ENCODE peak calls at places on chromosomes 4 and X, in five cellular contexts. N, F, S, X and B are unnamed samples.

GRCh38 chr4:182518421-182518820 is 275.2 kb downstream of the TENM3 start:
- DNase-seq in N (no peak), F (no peak), X (no peak), S (no peak), B (no peak)

GRCh38 chrX:119389854-119390501 is 9.2 kb upstream of the SLC25A43 start:
- DNase-seq in S (no peak), X (no peak), F (no peak), N (no peak), B (no peak)

GRCh38 chr4:92235741-92236140 is 68.0 kb upstream of the GRID2 start:
- DNase-seq in N (no peak), X (no peak), F (no peak), S (peak; percentile 34), B (no peak)

GRCh38 chr4:52622564-52622963 is 36.5 kb downstream of the USP46 start:
- DNase-seq in X (no peak), F (no peak), N (no peak), S (no peak), B (no peak)

GRCh38 chr4:83323136-83323535 is 11.5 kb downstream of the HPSE start:
- DNase-seq in S (no peak), N (no peak), F (no peak), X (no peak), B (no peak)

GRCh38 chr4:28831867-28832266 is 1888.3 kb upstream of the PCDH7 start:
- DNase-seq in S (no peak), X (no peak), N (no peak), F (no peak), B (no peak)

GRCh38 chr4:124409044-124409443 is 303.5 kb downstream of the ANKRD50 start:
- DNase-seq in F (no peak), N (no peak), S (no peak), X (no peak), B (no peak)

GRCh38 chr4:183398298-183399129 is 45.9 kb upstream of the CDKN2AIP start:
- DNase-seq in N (no peak), F (peak; percentile 42), S (peak; percentile 58), X (peak; percentile 79), B (peak; percentile 47)

GRCh38 chr4:140884431-140885058 is 128.4 kb upstream of the TBC1D9 start:
- DNase-seq in S (peak; percentile 65), F (no peak), X (peak; percentile 68), N (peak; percentile 55), B (peak; percentile 3)

GRCh38 chr4:103303011-103303410 is 104.9 kb upstream of the CENPE start:
- DNase-seq in X (no peak), S (peak; percentile 65), N (no peak), F (no peak), B (no peak)

GRCh38 chrX:106484233-106484632 is 127.5 kb upstream of the RADX start:
- DNase-seq in X (no peak), F (no peak), S (no peak), N (no peak), B (no peak)

GRCh38 chr4:71380721-71381120 is 41.9 kb downstream of the SLC4A4 start:
- DNase-seq in S (no peak), X (no peak), N (peak; percentile 52), F (no peak), B (no peak)

GRCh38 chr4:9765091-9765490 is 16.3 kb upstream of the DRD5 start:
- DNase-seq in X (peak; percentile 24), F (no peak), N (no peak), S (peak; percentile 26), B (no peak)

GRCh38 chr4:105715692-105716278 is 7.2 kb downstream of the GSTCD start:
- DNase-seq in X (peak; percentile 64), F (no peak), S (peak; percentile 57), N (no peak), B (no peak)

GRCh38 chr4:166198921-166199320 is 325.9 kb downstream of the TLL1 start:
- DNase-seq in S (no peak), X (no peak), N (no peak), F (no peak), B (no peak)

GRCh38 chr4:137949746-137950145 is 292.4 kb downstream of the SLC7A11 start:
- DNase-seq in F (no peak), N (no peak), X (no peak), S (no peak), B (no peak)

GRCh38 chr4:55369968-55370367 is 23.9 kb downstream of the SRD5A3 start:
- DNase-seq in S (no peak), N (no peak), F (no peak), X (no peak), B (no peak)

GRCh38 chrX:10486373-10486772 is 134.0 kb downstream of the MID1 start:
- DNase-seq in X (peak; percentile 38), F (no peak), S (no peak), N (peak; percentile 46), B (no peak)

GRCh38 chr4:114349543-114350175 is 248.9 kb upstream of the UGT8 start:
- DNase-seq in N (no peak), F (no peak), S (no peak), X (no peak), B (no peak)

GRCh38 chr4:67712650-67713530 is 11.9 kb upstream of the UBA6 start:
- DNase-seq in F (no peak), N (no peak), X (no peak), S (no peak), B (no peak)

GRCh38 chrX:115324194-115324593 is 34.7 kb downstream of the LUZP4 start:
- DNase-seq in X (peak; percentile 36), F (no peak), S (no peak), N (no peak), B (no peak)

GRCh38 chrX:134676440-134676839 is 18.2 kb upstream of the PLAC1 start:
- DNase-seq in F (no peak), X (peak; percentile 13), N (no peak), S (peak; percentile 3), B (no peak)

GRCh38 chr4:52889778-52890400 is 27.8 kb downstream of the RASL11B start:
- DNase-seq in X (peak; percentile 43), F (no peak), N (no peak), S (no peak), B (no peak)

GRCh38 chrX:70033348-70033747 is 16.4 kb downstream of the AWAT2 start:
- DNase-seq in F (no peak), S (peak; percentile 27), N (no peak), X (peak; percentile 61), B (no peak)

GRCh38 chr4:184616633-184617471 is 32.4 kb downstream of the CASP3 start:
- DNase-seq in S (no peak), N (no peak), F (no peak), X (no peak), B (no peak)

GRCh38 chr4:48124870-48125269 is 9.2 kb downstream of the TXK start:
- DNase-seq in N (no peak), X (no peak), S (no peak), F (no peak), B (no peak)

GRCh38 chr4:171847751-171848150 is 34.5 kb downstream of the GALNTL6 start:
- DNase-seq in S (no peak), X (no peak), F (no peak), N (no peak), B (no peak)

GRCh38 chrX:9604111-9604907 is 139.5 kb downstream of the TBL1X start:
- DNase-seq in S (no peak), N (no peak), F (no peak), X (no peak), B (no peak)

GRCh38 chrX:131975851-131976250 is 47.3 kb upstream of the STK26 start:
- DNase-seq in S (no peak), F (no peak), N (no peak), X (no peak), B (no peak)

GRCh38 chrX:136477026-136477425 is 10.7 kb upstream of the BRS3 start:
- DNase-seq in N (no peak), S (peak; percentile 24), X (no peak), F (no peak), B (no peak)

GRCh38 chrX:106246511-106246910 is 78.4 kb downstream of the PWWP3B start:
- DNase-seq in S (no peak), N (no peak), X (no peak), F (no peak), B (no peak)

GRCh38 chr4:45662996-45663395 is 460.9 kb downstream of the GABRG1 start:
- DNase-seq in S (peak; percentile 59), X (no peak), N (no peak), F (no peak), B (no peak)

GRCh38 chr4:184268574-184269160 is 51.0 kb upstream of the ENPP6 start:
- DNase-seq in S (no peak), X (peak; percentile 17), F (no peak), N (no peak), B (no peak)

GRCh38 chrX:42934020-42934701 is 156.2 kb upstream of the PPP1R2C start:
- DNase-seq in S (no peak), X (peak; percentile 13), N (no peak), F (no peak), B (no peak)

GRCh38 chr4:3657917-3658913 is 108.0 kb upstream of the ADRA2C start:
- DNase-seq in S (no peak), F (no peak), X (no peak), N (peak; percentile 33), B (no peak)

GRCh38 chr4:123898941-123899666 is 502.5 kb downstream of the SPRY1 start:
- DNase-seq in X (peak; percentile 68), N (no peak), F (no peak), S (no peak), B (no peak)

GRCh38 chr4:2958446-2958845 is 4.8 kb downstream of the NOP14 start:
- DNase-seq in X (peak; percentile 64), N (no peak), F (no peak), S (no peak), B (no peak)